ENCODE peak calls at places on chromosomes 6 and 20, in five cellular contexts. M is upper lobe of right lung; T is CD4-positive, alpha-beta T cell; B is upper lobe of left lung; J is esophagus muscularis mucosa. Y is an unnamed sample.
A peak's percentile ranks its signal among the peaks of the same experiment; 100 is the strongest.

GRCh38 chr20:9218412-9219001 is 149.6 kb downstream of the PLCB4 start:
- DNase-seq in M (no peak), J (no peak), B (no peak), T (no peak), Y (no peak)

GRCh38 chr20:61954276-61955021 is 111.2 kb downstream of the TAF4 start:
- DNase-seq in T (no peak), B (no peak), M (peak; percentile 49), J (no peak), Y (peak; percentile 31)

GRCh38 chr6:39273394-39273793 is 40.8 kb downstream of the KCNK17 start:
- DNase-seq in T (no peak), B (no peak), J (no peak), M (peak; percentile 57), Y (no peak)

GRCh38 chr6:90533615-90534336 is 53.1 kb downstream of the MAP3K7 start:
- DNase-seq in M (no peak), J (no peak), T (no peak), B (no peak), Y (no peak)

GRCh38 chr6:151916680-151917164 is 109.2 kb downstream of the ESR1 start:
- DNase-seq in B (no peak), T (no peak), J (no peak), M (no peak), Y (no peak)

GRCh38 chr6:140809694-140810101 is 1323.0 kb upstream of the GJE1 start:
- DNase-seq in B (no peak), M (no peak), J (no peak), T (no peak), Y (no peak)

GRCh38 chr20:37356961-37357371 is 11.0 kb downstream of the SRC start:
- DNase-seq in T (no peak), J (no peak), B (peak; percentile 25), M (peak; percentile 60), Y (no peak)

GRCh38 chr6:108944707-108945685 is 96.8 kb downstream of the ARMC2 start:
- DNase-seq in J (peak; percentile 80), M (no peak), T (no peak), B (no peak), Y (no peak)

GRCh38 chr6:142011156-142011555 is 121.6 kb upstream of the GJE1 start:
- DNase-seq in T (no peak), B (no peak), M (no peak), J (no peak), Y (no peak)

GRCh38 chr20:59962155-59962554 is 3.9 kb downstream of the CDH26 start:
- DNase-seq in B (no peak), J (no peak), T (no peak), M (no peak), Y (no peak)
- TF ChIP-seq CTCF in B (no peak), J (no peak), T (no peak), M (no peak), Y (no peak)

DNA sequence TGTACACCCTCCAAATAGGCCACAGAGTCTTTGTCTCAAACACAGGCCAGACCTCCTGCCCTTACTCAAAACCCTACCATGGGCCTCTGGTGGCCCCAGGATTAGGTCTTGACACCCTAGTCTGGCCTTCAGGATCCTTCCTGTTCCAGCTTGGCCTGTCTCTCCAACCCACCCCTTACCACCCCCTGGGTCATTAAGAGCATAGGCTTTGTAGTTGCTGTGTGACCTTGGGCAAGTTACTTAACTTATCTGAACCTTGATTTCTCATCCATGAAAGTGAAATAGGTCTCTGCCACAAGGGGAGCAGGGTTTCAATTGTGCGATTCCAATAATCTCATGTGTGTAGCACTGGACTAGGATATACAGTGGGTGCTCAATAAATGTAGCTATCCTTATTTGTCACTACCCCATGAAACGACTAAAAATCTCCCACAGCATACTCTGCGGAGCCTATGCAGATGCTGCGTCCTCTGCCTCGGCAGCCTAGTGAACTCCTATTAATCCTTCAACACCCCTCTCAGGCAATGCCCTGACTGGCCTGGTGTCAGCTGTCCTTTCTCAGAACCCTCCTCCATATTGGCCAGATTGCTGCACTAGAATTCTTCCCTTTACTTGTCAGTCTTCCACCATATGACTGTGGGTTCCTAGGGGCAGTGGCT is 39.7 kb upstream of the NOL4L start:
- DNase-seq in J (no peak), B (no peak), T (no peak), M (no peak), Y (no peak)
- TF ChIP-seq CTCF in J (no peak), B (no peak), T (no peak), M (no peak), Y (no peak)

GRCh38 chr6:95364016-95364604 is 213.2 kb upstream of the MANEA start:
- DNase-seq in J (no peak), M (no peak), B (no peak), T (no peak), Y (no peak)
- TF ChIP-seq CTCF in J (no peak), M (peak; percentile 39), B (no peak), T (no peak), Y (peak; percentile 43)

GRCh38 chr6:113170454-113170853 is 686.7 kb upstream of the MARCKS start:
- DNase-seq in T (no peak), B (no peak), M (no peak), J (no peak), Y (no peak)
- TF ChIP-seq CTCF in T (no peak), B (no peak), M (no peak), J (no peak), Y (no peak)

GRCh38 chr6:114707081-114707480 is 364.3 kb upstream of the HS3ST5 start:
- DNase-seq in M (no peak), J (no peak), T (no peak), B (no peak), Y (no peak)

GRCh38 chr6:114713690-114714089 is 370.9 kb upstream of the HS3ST5 start:
- DNase-seq in J (no peak), M (no peak), B (no peak), T (no peak), Y (no peak)

GRCh38 chr6:114714836-114715507 is 372.1 kb upstream of the HS3ST5 start:
- DNase-seq in J (no peak), M (no peak), B (no peak), T (no peak), Y (no peak)

DNA sequence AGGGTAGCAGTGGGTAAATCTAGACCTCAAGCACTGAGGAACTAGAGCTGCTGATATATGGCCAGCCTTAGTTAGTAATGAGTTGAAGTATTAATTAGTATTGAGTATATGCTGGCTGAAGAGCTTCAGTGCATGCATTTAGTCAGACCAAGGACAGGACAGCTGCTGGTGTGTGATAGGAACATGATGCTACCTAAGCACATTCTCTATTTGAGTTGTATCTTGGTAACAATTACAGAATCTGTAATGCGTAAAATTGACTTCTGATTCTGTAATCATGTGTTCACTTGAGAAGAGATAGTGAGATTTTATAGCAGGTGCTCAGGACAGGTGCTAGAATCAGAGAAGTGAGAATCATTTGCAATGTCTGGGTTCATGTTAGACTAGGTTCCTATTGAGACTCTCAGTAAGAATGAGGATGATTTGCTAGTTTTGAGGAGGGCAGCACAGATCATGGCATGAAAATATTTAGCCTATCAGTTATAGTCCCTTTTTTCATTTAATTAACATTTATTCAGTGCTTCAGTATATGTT is 369.4 kb upstream of the HS3ST5 start:
- DNase-seq in B (no peak), J (no peak), M (no peak), T (no peak), Y (no peak)
- TF ChIP-seq CTCF in B (no peak), J (no peak), M (no peak), T (no peak), Y (no peak)

DNA sequence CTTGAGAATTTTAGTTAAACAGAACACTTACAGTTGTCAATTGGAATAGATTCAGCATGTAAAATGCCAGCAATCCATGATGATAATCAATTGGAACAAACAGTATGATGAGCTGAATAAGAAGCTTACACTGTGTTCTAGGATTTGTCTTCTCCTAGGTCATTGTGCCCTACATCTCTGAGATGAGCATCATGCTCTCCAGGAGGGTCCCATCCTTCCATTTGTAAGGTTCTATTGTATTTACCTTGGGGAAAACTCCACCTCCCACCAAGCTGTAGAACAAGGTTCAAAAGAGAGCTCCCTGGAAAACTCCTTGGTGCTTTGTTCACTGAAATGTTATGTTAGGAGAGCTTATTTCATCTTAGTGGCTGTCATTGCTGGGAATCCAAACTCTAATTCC is 60.8 kb downstream of the OR2B2 start:
- DNase-seq in T (no peak), J (no peak), B (no peak), M (no peak), Y (no peak)
- TF ChIP-seq CTCF in T (no peak), J (no peak), B (no peak), M (no peak), Y (no peak)

GRCh38 chr6:40582892-40583291 is 4.3 kb downstream of the LRFN2 start:
- DNase-seq in M (no peak), J (no peak), T (no peak), B (no peak), Y (no peak)

GRCh38 chr6:40585661-40586269 is 1.4 kb downstream of the LRFN2 start:
- DNase-seq in T (no peak), J (no peak), M (no peak), B (no peak), Y (no peak)

GRCh38 chr6:40585218-40585617 is 1.9 kb downstream of the LRFN2 start:
- DNase-seq in B (no peak), M (no peak), J (no peak), T (no peak), Y (no peak)

GRCh38 chr6:40584741-40585140 is 2.4 kb downstream of the LRFN2 start:
- DNase-seq in J (no peak), T (no peak), B (no peak), M (no peak), Y (no peak)

GRCh38 chr6:40583694-40584093 is 3.5 kb downstream of the LRFN2 start:
- DNase-seq in T (no peak), M (no peak), J (no peak), B (no peak), Y (no peak)
- TF ChIP-seq CTCF in T (no peak), M (no peak), J (no peak), B (no peak), Y (no peak)

DNA sequence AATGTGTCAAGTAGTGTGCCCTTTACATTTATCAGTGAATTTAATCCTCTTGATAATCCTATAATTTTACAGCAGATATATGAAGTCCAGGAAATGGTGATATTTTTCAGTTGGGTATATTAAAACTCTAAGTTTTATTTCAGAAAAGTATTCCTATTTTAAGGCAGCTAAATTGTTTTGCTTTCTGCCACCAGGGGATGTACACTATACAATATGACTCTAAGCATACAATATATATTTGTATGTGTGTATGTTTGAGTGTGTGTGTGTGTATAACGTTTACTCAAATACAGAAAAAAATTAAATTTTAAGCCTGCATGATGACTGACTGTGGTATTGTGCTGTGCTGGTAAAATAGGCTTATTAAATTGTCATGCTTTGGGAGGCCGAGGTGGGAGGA is 102.0 kb upstream of the RUNX2 start:
- DNase-seq in B (no peak), T (no peak), M (no peak), J (no peak), Y (no peak)
- TF ChIP-seq CTCF in B (no peak), T (peak; percentile 19), M (no peak), J (no peak), Y (peak; percentile 34)

Y was measured in mesothelial cell of epicardium.